ENCODE peak calls at places on chromosomes 12 and 14, in ten cellular contexts. One of them, this sample, is unnamed.

GRCh38 chr12:18250313-18250916 is 10.9 kb upstream of the PIK3C2G start:
- DNase-seq in heart right ventricle: no peak
- DNase-seq in CD8-positive, alpha-beta T cell: no peak
- DNase-seq in progenitor cell of endocrine pancreas: no peak
- DNase-seq in AG10803: peak; percentile 78
- DNase-seq in type B pancreatic cell: no peak
- DNase-seq in tibial nerve: peak; percentile 39
- DNase-seq in psoas muscle: no peak
- DNase-seq in cardiac muscle cell: peak; percentile 88
- DNase-seq in endothelial cell of umbilical vein: peak; percentile 52
- DNase-seq in this sample: peak; percentile 48

GRCh38 chr12:22722779-22723178 is 97.8 kb downstream of the ETNK1 start:
- DNase-seq in heart right ventricle: no peak
- DNase-seq in CD8-positive, alpha-beta T cell: no peak
- DNase-seq in progenitor cell of endocrine pancreas: no peak
- DNase-seq in AG10803: no peak
- DNase-seq in type B pancreatic cell: no peak
- DNase-seq in tibial nerve: no peak
- DNase-seq in psoas muscle: no peak
- DNase-seq in cardiac muscle cell: no peak
- DNase-seq in endothelial cell of umbilical vein: no peak
- DNase-seq in this sample: no peak

GRCh38 chr12:19988918-19989317 is 379.4 kb upstream of the PDE3A start:
- DNase-seq in heart right ventricle: no peak
- DNase-seq in CD8-positive, alpha-beta T cell: no peak
- DNase-seq in progenitor cell of endocrine pancreas: no peak
- DNase-seq in AG10803: peak; percentile 44
- DNase-seq in type B pancreatic cell: no peak
- DNase-seq in tibial nerve: no peak
- DNase-seq in psoas muscle: no peak
- DNase-seq in cardiac muscle cell: no peak
- DNase-seq in endothelial cell of umbilical vein: no peak
- DNase-seq in this sample: no peak

GRCh38 chr12:4909734-4910501 is at the start of gene KCNA1:
- DNase-seq in heart right ventricle: peak; percentile 20
- DNase-seq in CD8-positive, alpha-beta T cell: no peak
- DNase-seq in progenitor cell of endocrine pancreas: peak; percentile 44
- DNase-seq in AG10803: peak; percentile 10
- DNase-seq in type B pancreatic cell: peak; percentile 68
- DNase-seq in tibial nerve: no peak
- DNase-seq in psoas muscle: peak; percentile 23
- DNase-seq in cardiac muscle cell: peak; percentile 70
- DNase-seq in endothelial cell of umbilical vein: no peak
- DNase-seq in this sample: peak; percentile 66

GRCh38 chr12:76274699-76275098 is 73.5 kb downstream of the BBS10 start:
- DNase-seq in heart right ventricle: no peak
- DNase-seq in CD8-positive, alpha-beta T cell: no peak
- DNase-seq in progenitor cell of endocrine pancreas: no peak
- DNase-seq in AG10803: peak; percentile 68
- DNase-seq in type B pancreatic cell: no peak
- DNase-seq in tibial nerve: no peak
- DNase-seq in psoas muscle: no peak
- DNase-seq in cardiac muscle cell: no peak
- DNase-seq in endothelial cell of umbilical vein: peak; percentile 56
- DNase-seq in this sample: no peak

GRCh38 chr12:129909051-129910020 is 5.5 kb upstream of the TMEM132D start:
- DNase-seq in heart right ventricle: no peak
- DNase-seq in CD8-positive, alpha-beta T cell: no peak
- DNase-seq in progenitor cell of endocrine pancreas: no peak
- DNase-seq in AG10803: no peak
- DNase-seq in type B pancreatic cell: no peak
- DNase-seq in tibial nerve: no peak
- DNase-seq in psoas muscle: no peak
- DNase-seq in cardiac muscle cell: no peak
- DNase-seq in endothelial cell of umbilical vein: no peak
- DNase-seq in this sample: no peak

GRCh38 chr14:68486809-68487208 is 306.1 kb downstream of the ZFP36L1 start:
- DNase-seq in heart right ventricle: no peak
- DNase-seq in CD8-positive, alpha-beta T cell: no peak
- DNase-seq in progenitor cell of endocrine pancreas: no peak
- DNase-seq in AG10803: no peak
- DNase-seq in type B pancreatic cell: no peak
- DNase-seq in tibial nerve: no peak
- DNase-seq in psoas muscle: no peak
- DNase-seq in cardiac muscle cell: no peak
- DNase-seq in endothelial cell of umbilical vein: no peak
- DNase-seq in this sample: no peak

GRCh38 chr12:94805749-94806148 is 155.4 kb upstream of the TMCC3 start:
- DNase-seq in heart right ventricle: no peak
- DNase-seq in CD8-positive, alpha-beta T cell: no peak
- DNase-seq in progenitor cell of endocrine pancreas: no peak
- DNase-seq in AG10803: peak; percentile 75
- DNase-seq in type B pancreatic cell: no peak
- DNase-seq in tibial nerve: no peak
- DNase-seq in psoas muscle: no peak
- DNase-seq in cardiac muscle cell: no peak
- DNase-seq in endothelial cell of umbilical vein: peak; percentile 80
- DNase-seq in this sample: no peak

GRCh38 chr12:5138845-5139244 is 95.2 kb downstream of the KCNA5 start:
- DNase-seq in heart right ventricle: no peak
- DNase-seq in CD8-positive, alpha-beta T cell: no peak
- DNase-seq in progenitor cell of endocrine pancreas: no peak
- DNase-seq in AG10803: peak; percentile 72
- DNase-seq in type B pancreatic cell: no peak
- DNase-seq in tibial nerve: no peak
- DNase-seq in psoas muscle: no peak
- DNase-seq in cardiac muscle cell: no peak
- DNase-seq in endothelial cell of umbilical vein: no peak
- DNase-seq in this sample: no peak

GRCh38 chr12:11581179-11581755 is 68.2 kb upstream of the ETV6 start:
- DNase-seq in heart right ventricle: no peak
- DNase-seq in CD8-positive, alpha-beta T cell: peak; percentile 63
- DNase-seq in progenitor cell of endocrine pancreas: peak; percentile 50
- DNase-seq in AG10803: peak; percentile 75
- DNase-seq in type B pancreatic cell: no peak
- DNase-seq in tibial nerve: peak; percentile 86
- DNase-seq in psoas muscle: peak; percentile 18
- DNase-seq in cardiac muscle cell: peak; percentile 89
- DNase-seq in endothelial cell of umbilical vein: peak; percentile 65
- DNase-seq in this sample: peak; percentile 43

GRCh38 chr12:11576104-11576503 is 73.4 kb upstream of the ETV6 start:
- DNase-seq in heart right ventricle: no peak
- DNase-seq in CD8-positive, alpha-beta T cell: no peak
- DNase-seq in progenitor cell of endocrine pancreas: no peak
- DNase-seq in AG10803: peak; percentile 50
- DNase-seq in type B pancreatic cell: no peak
- DNase-seq in tibial nerve: no peak
- DNase-seq in psoas muscle: no peak
- DNase-seq in cardiac muscle cell: no peak
- DNase-seq in endothelial cell of umbilical vein: peak; percentile 26
- DNase-seq in this sample: no peak

GRCh38 chr12:11580125-11580751 is 69.2 kb upstream of the ETV6 start:
- DNase-seq in heart right ventricle: no peak
- DNase-seq in CD8-positive, alpha-beta T cell: no peak
- DNase-seq in progenitor cell of endocrine pancreas: no peak
- DNase-seq in AG10803: peak; percentile 88
- DNase-seq in type B pancreatic cell: no peak
- DNase-seq in tibial nerve: peak; percentile 49
- DNase-seq in psoas muscle: no peak
- DNase-seq in cardiac muscle cell: no peak
- DNase-seq in endothelial cell of umbilical vein: peak; percentile 11
- DNase-seq in this sample: no peak

GRCh38 chr12:11578461-11578993 is 70.9 kb upstream of the ETV6 start:
- DNase-seq in heart right ventricle: no peak
- DNase-seq in CD8-positive, alpha-beta T cell: no peak
- DNase-seq in progenitor cell of endocrine pancreas: no peak
- DNase-seq in AG10803: no peak
- DNase-seq in type B pancreatic cell: no peak
- DNase-seq in tibial nerve: no peak
- DNase-seq in psoas muscle: no peak
- DNase-seq in cardiac muscle cell: no peak
- DNase-seq in endothelial cell of umbilical vein: no peak
- DNase-seq in this sample: no peak

DNA sequence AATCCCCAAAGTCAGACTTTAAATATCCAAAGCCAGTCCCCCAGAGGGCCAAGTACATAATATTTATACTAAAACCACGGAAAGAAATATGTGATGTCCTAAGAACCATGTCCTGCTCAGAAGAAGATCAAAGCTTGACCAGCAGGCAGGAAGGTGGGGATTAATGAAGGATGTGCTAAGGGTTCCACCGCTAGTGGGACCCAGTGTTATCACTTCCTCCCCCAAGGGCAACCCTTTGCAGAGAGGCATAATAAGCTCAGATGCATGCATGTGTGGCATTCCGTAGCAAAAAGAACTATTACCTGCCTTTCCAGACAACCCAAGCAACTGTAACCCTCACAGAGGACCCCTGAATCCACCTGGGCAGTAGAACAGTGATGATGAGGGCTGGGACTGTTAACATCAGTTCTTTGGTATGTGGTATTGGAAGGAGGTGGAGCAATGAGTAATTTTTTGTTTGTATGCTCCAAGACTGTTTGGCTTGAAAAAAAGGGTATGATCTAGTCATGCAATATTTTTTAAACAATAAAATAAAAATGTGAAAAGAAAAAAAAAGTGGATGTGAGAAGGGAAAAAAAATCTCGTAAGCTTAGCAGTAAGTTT is 71.7 kb upstream of the ETV6 start:
- DNase-seq in heart right ventricle: no peak
- DNase-seq in CD8-positive, alpha-beta T cell: no peak
- DNase-seq in progenitor cell of endocrine pancreas: no peak
- DNase-seq in AG10803: peak; percentile 17
- DNase-seq in type B pancreatic cell: no peak
- DNase-seq in tibial nerve: no peak
- DNase-seq in psoas muscle: no peak
- DNase-seq in cardiac muscle cell: no peak
- DNase-seq in endothelial cell of umbilical vein: no peak
- DNase-seq in this sample: no peak
- TF ChIP-seq CTCF in heart right ventricle: no peak
- TF ChIP-seq CTCF in CD8-positive, alpha-beta T cell: no peak
- TF ChIP-seq CTCF in progenitor cell of endocrine pancreas: no peak
- TF ChIP-seq CTCF in AG10803: no peak
- TF ChIP-seq CTCF in type B pancreatic cell: no peak
- TF ChIP-seq CTCF in tibial nerve: no peak
- TF ChIP-seq CTCF in psoas muscle: no peak
- TF ChIP-seq CTCF in cardiac muscle cell: no peak
- TF ChIP-seq CTCF in endothelial cell of umbilical vein: no peak
- TF ChIP-seq CTCF in this sample: no peak

GRCh38 chr14:51738754-51739153 is 87.0 kb downstream of the FRMD6 start:
- DNase-seq in heart right ventricle: no peak
- DNase-seq in CD8-positive, alpha-beta T cell: no peak
- DNase-seq in progenitor cell of endocrine pancreas: no peak
- DNase-seq in AG10803: no peak
- DNase-seq in type B pancreatic cell: no peak
- DNase-seq in tibial nerve: no peak
- DNase-seq in psoas muscle: no peak
- DNase-seq in cardiac muscle cell: no peak
- DNase-seq in endothelial cell of umbilical vein: no peak
- DNase-seq in this sample: no peak
- TF ChIP-seq CTCF in heart right ventricle: no peak
- TF ChIP-seq CTCF in CD8-positive, alpha-beta T cell: no peak
- TF ChIP-seq CTCF in progenitor cell of endocrine pancreas: peak; percentile 5
- TF ChIP-seq CTCF in AG10803: no peak
- TF ChIP-seq CTCF in type B pancreatic cell: no peak
- TF ChIP-seq CTCF in tibial nerve: no peak
- TF ChIP-seq CTCF in psoas muscle: no peak
- TF ChIP-seq CTCF in cardiac muscle cell: no peak
- TF ChIP-seq CTCF in endothelial cell of umbilical vein: no peak
- TF ChIP-seq CTCF in this sample: no peak

GRCh38 chr14:59707778-59708635 is 131.4 kb upstream of the CCDC175 start:
- DNase-seq in heart right ventricle: no peak
- DNase-seq in CD8-positive, alpha-beta T cell: no peak
- DNase-seq in progenitor cell of endocrine pancreas: no peak
- DNase-seq in AG10803: no peak
- DNase-seq in type B pancreatic cell: no peak
- DNase-seq in tibial nerve: no peak
- DNase-seq in psoas muscle: no peak
- DNase-seq in cardiac muscle cell: no peak
- DNase-seq in endothelial cell of umbilical vein: no peak
- DNase-seq in this sample: no peak
- TF ChIP-seq CTCF in heart right ventricle: no peak
- TF ChIP-seq CTCF in CD8-positive, alpha-beta T cell: no peak
- TF ChIP-seq CTCF in progenitor cell of endocrine pancreas: no peak
- TF ChIP-seq CTCF in AG10803: no peak
- TF ChIP-seq CTCF in type B pancreatic cell: no peak
- TF ChIP-seq CTCF in tibial nerve: no peak
- TF ChIP-seq CTCF in psoas muscle: no peak
- TF ChIP-seq CTCF in cardiac muscle cell: peak; percentile 25
- TF ChIP-seq CTCF in endothelial cell of umbilical vein: no peak
- TF ChIP-seq CTCF in this sample: no peak

GRCh38 chr12:12975322-12976077 is 23.5 kb upstream of the GPRC5D start:
- DNase-seq in heart right ventricle: no peak
- DNase-seq in CD8-positive, alpha-beta T cell: no peak
- DNase-seq in progenitor cell of endocrine pancreas: no peak
- DNase-seq in AG10803: peak; percentile 40
- DNase-seq in type B pancreatic cell: no peak
- DNase-seq in tibial nerve: no peak
- DNase-seq in psoas muscle: no peak
- DNase-seq in cardiac muscle cell: peak; percentile 60
- DNase-seq in endothelial cell of umbilical vein: peak; percentile 69
- DNase-seq in this sample: peak; percentile 30
- TF ChIP-seq CTCF in heart right ventricle: peak; percentile 50
- TF ChIP-seq CTCF in CD8-positive, alpha-beta T cell: no peak
- TF ChIP-seq CTCF in progenitor cell of endocrine pancreas: peak; percentile 48
- TF ChIP-seq CTCF in AG10803: peak; percentile 53
- TF ChIP-seq CTCF in type B pancreatic cell: no peak
- TF ChIP-seq CTCF in tibial nerve: peak; percentile 35
- TF ChIP-seq CTCF in psoas muscle: no peak
- TF ChIP-seq CTCF in cardiac muscle cell: peak; percentile 64
- TF ChIP-seq CTCF in endothelial cell of umbilical vein: peak; percentile 55
- TF ChIP-seq CTCF in this sample: peak; percentile 40